ENCODE peak calls at places on chromosome 12, in four cellular contexts. R is AG04450, D is GM23248, Z is HAP-1. H is an unnamed sample.

GRCh38 chr12:124410354-124411175 is 115.7 kb downstream of the RFLNA start:
- DNase-seq in R (no peak), D (peak; percentile 44), Z (no peak), H (no peak)

GRCh38 chr12:49342066-49342913 is 4.4 kb upstream of the DNAJC22 start:
- DNase-seq in R (peak; percentile 30), D (peak; percentile 81), Z (peak; percentile 98), H (peak; percentile 92)

GRCh38 chr12:71958993-71959588 is 20.4 kb downstream of the TPH2 start:
- DNase-seq in R (no peak), D (peak; percentile 36), Z (no peak), H (no peak)

GRCh38 chr12:64820593-64820992 is 3.9 kb upstream of the TBC1D30 start:
- DNase-seq in R (no peak), D (no peak), Z (no peak), H (no peak)

GRCh38 chr12:41140117-41140516 is 48.0 kb upstream of the PDZRN4 start:
- DNase-seq in R (no peak), D (no peak), Z (no peak), H (no peak)

GRCh38 chr12:84508325-84508861 is 404.2 kb downstream of the SLC6A15 start:
- DNase-seq in R (no peak), D (peak; percentile 95), Z (peak; percentile 24), H (no peak)

GRCh38 chr12:101957251-101957650 is 79.9 kb downstream of the DRAM1 start:
- DNase-seq in R (no peak), D (peak; percentile 88), Z (peak; percentile 26), H (no peak)

GRCh38 chr12:107319536-107320030 is 226.2 kb upstream of the CRY1 start:
- DNase-seq in R (no peak), D (peak; percentile 36), Z (peak; percentile 23), H (no peak)

GRCh38 chr12:114671321-114671663 is 12.7 kb downstream of the TBX3 start:
- DNase-seq in R (no peak), D (peak; percentile 19), Z (no peak), H (no peak)

GRCh38 chr12:121592323-121592722 is 11.5 kb upstream of the KDM2B start:
- DNase-seq in R (no peak), D (no peak), Z (no peak), H (no peak)

GRCh38 chr12:55188974-55189556 is 31.8 kb upstream of the OR10A7 start:
- DNase-seq in R (peak; percentile 48), D (peak; percentile 63), Z (peak; percentile 70), H (no peak)

GRCh38 chr12:104339663-104340062 is 36.1 kb downstream of the EID3 start:
- DNase-seq in R (no peak), D (no peak), Z (no peak), H (no peak)

GRCh38 chr12:32983968-32984367 is 87.4 kb upstream of the PKP2 start:
- DNase-seq in R (no peak), D (no peak), Z (peak; percentile 27), H (no peak)

GRCh38 chr12:124906606-124907261 is 7.7 kb downstream of the UBC start:
- DNase-seq in R (peak; percentile 76), D (peak; percentile 89), Z (peak; percentile 95), H (no peak)

GRCh38 chr12:50509009-50509663 is 4.4 kb downstream of the DIP2B start:
- DNase-seq in R (no peak), D (no peak), Z (no peak), H (no peak)

GRCh38 chr12:54259194-54260011 is 20.5 kb downstream of the CBX5 start:
- DNase-seq in R (peak; percentile 63), D (peak; percentile 95), Z (peak; percentile 91), H (peak; percentile 92)

GRCh38 chr12:68198490-68199086 is 27.0 kb downstream of the IL26 start:
- DNase-seq in R (no peak), D (no peak), Z (no peak), H (no peak)

GRCh38 chr12:69405466-69405865 is 45.9 kb downstream of the YEATS4 start:
- DNase-seq in R (peak; percentile 80), D (peak; percentile 97), Z (no peak), H (no peak)

GRCh38 chr12:81644503-81644902 is 114.6 kb downstream of the PPFIA2 start:
- DNase-seq in R (no peak), D (peak; percentile 71), Z (no peak), H (no peak)

GRCh38 chr12:104212516-104212915 is 3.1 kb upstream of the TXNRD1 start:
- DNase-seq in R (no peak), D (no peak), Z (no peak), H (no peak)

GRCh38 chr12:68113644-68114043 is 45.9 kb downstream of the IFNG start:
- DNase-seq in R (no peak), D (no peak), Z (peak; percentile 39), H (no peak)

GRCh38 chr12:90055071-90055470 is 346.4 kb upstream of the ATP2B1 start:
- DNase-seq in R (no peak), D (peak; percentile 48), Z (no peak), H (no peak)

GRCh38 chr12:105288311-105288996 is 42.0 kb upstream of the C12orf75 start:
- DNase-seq in R (no peak), D (no peak), Z (no peak), H (no peak)

GRCh38 chr12:127133675-127134335 is 1133.2 kb upstream of the TMEM132C start:
- DNase-seq in R (no peak), D (no peak), Z (no peak), H (no peak)

GRCh38 chr12:60106207-60106606 is 510.4 kb downstream of the SLC16A7 start:
- DNase-seq in R (no peak), D (peak; percentile 45), Z (no peak), H (no peak)

GRCh38 chr12:100826323-100826722 is 31.7 kb downstream of the ANO4 start:
- DNase-seq in R (peak; percentile 21), D (peak; percentile 77), Z (peak; percentile 77), H (no peak)

GRCh38 chr12:70190252-70191010 is 52.8 kb upstream of the CNOT2 start:
- DNase-seq in R (no peak), D (peak; percentile 46), Z (peak; percentile 49), H (no peak)

GRCh38 chr12:106074706-106075392 is 63.9 kb downstream of the NUAK1 start:
- DNase-seq in R (no peak), D (no peak), Z (no peak), H (no peak)

GRCh38 chr12:94988471-94988870 is 15.0 kb downstream of the NDUFA12 start:
- DNase-seq in R (no peak), D (no peak), Z (no peak), H (no peak)

GRCh38 chr12:111451649-111452129 is 46.0 kb downstream of the SH2B3 start:
- DNase-seq in R (no peak), D (peak; percentile 67), Z (no peak), H (no peak)

GRCh38 chr12:20883288-20883687 is 72.8 kb downstream of the SLCO1B3 start:
- DNase-seq in R (no peak), D (no peak), Z (no peak), H (no peak)

GRCh38 chr12:14111230-14111865 is 129.9 kb upstream of the GRIN2B start:
- DNase-seq in R (no peak), D (no peak), Z (peak; percentile 16), H (no peak)

GRCh38 chr12:50988051-50988450 is 35.7 kb downstream of the HIGD1C start:
- DNase-seq in R (no peak), D (peak; percentile 75), Z (no peak), H (no peak)

GRCh38 chr12:92908108-92908507 is 21.0 kb downstream of the EEA1 start:
- DNase-seq in R (no peak), D (no peak), Z (no peak), H (no peak)
- H3K9me3 ChIP-seq in R (peaks cover 4% of the 10 kb centered on the region), D (no peaks in the 10 kb centered on the region), Z (peaks cover 9% of the 10 kb centered on the region), H (no peaks in the 10 kb centered on the region)

GRCh38 chr12:109925185-109925835 is 25.2 kb downstream of the TCHP start:
- DNase-seq in R (no peak), D (no peak), Z (no peak), H (no peak)
- H3K9me3 ChIP-seq in R (no peaks in the 10 kb centered on the region), D (no peaks in the 10 kb centered on the region), Z (no peaks in the 10 kb centered on the region), H (no peaks in the 10 kb centered on the region)

DNA sequence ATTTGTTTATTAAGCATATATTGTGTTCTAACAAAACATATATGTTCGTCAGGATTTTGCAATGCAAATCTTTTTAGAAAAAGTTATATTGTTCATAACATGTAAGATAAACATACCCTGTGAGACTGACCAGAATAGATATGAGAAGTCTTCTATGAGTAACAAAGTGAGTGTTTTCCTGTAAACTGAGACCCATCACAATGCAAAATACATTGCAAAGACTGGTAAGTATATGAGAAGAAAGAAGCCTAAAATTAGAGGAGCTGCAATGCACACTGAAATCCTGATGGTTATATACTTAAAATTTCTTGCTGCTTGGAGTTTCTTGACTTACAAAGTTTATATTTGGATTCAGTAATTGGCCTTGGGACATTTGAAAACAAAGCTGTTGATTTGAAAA is 6.0 kb downstream of the HMGA2 start:
- DNase-seq in R (no peak), D (no peak), Z (no peak), H (no peak)
- H3K9me3 ChIP-seq in R (no peaks in the 10 kb centered on the region), D (no peaks in the 10 kb centered on the region), Z (no peaks in the 10 kb centered on the region), H (no peaks in the 10 kb centered on the region)

GRCh38 chr12:37546901-37547475 is 769.6 kb upstream of the ALG10B start:
- DNase-seq in R (no peak), D (no peak), Z (no peak), H (no peak)
- H3K9me3 ChIP-seq in R (peaks cover 65% of the 10 kb centered on the region), D (no peaks in the 10 kb centered on the region), Z (no peaks in the 10 kb centered on the region), H (no peaks in the 10 kb centered on the region)

DNA sequence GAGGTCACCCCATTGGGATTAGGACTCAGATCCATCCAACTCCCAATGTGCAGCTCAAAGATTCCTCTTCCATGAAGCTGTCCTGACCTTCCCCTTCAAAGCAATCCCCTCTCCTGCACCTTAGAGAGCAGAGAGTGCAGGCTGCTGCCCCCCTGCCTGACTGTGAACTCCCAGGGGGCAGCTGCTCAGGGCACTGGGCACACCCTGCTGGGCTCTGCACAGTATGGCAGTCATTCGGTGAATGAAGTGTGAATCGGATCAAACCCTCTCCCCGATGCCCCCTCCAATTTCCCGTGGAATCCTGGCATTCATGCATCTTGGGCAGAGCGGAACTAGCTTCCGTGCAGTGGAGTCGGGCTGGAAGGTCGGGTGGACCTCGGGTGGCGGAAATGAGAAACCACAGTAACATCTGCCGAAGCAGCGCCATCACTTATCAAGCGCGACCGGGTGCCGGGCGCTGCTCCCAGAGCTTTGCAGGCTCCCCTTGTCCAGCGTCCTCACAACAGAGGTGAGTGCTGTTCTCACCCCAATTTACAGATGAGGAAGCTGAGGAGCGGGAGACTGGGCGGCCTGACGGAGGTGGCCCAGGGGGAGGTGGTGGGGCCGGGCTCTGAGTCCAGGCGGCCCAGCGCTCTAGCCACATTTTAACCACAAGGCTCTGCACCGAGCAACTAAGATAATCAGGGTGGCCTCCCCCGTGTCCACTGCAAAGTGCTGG is 14.7 kb downstream of the GALNT9 start:
- DNase-seq in R (no peak), D (no peak), Z (no peak), H (peak; percentile 59)
- H3K9me3 ChIP-seq in R (peaks cover 62% of the 10 kb centered on the region), D (no peaks in the 10 kb centered on the region), Z (no peaks in the 10 kb centered on the region), H (peaks cover 11% of the 10 kb centered on the region)